ENCODE peak calls at places on chromosomes 16 and 17, in six cellular contexts. X, J, V, U, Z and K are unnamed samples.

GRCh38 chr17:61411114-61411943 is 11.7 kb downstream of the TBX2 start:
- DNase-seq in J (peak; percentile 80), X (peak; percentile 77), U (peak; percentile 82), V (peak; percentile 74), Z (no peak), K (peak; percentile 88)

GRCh38 chr17:79625706-79626105 is 14.9 kb upstream of the RBFOX3 start:
- DNase-seq in Z (no peak), V (no peak), X (no peak), U (peak; percentile 41), J (no peak), K (no peak)

GRCh38 chr17:7004398-7005253 is 7.8 kb upstream of the RNASEK start:
- DNase-seq in U (peak; percentile 53), X (no peak), J (peak; percentile 82), V (peak; percentile 54), Z (peak; percentile 53), K (peak; percentile 73)

GRCh38 chr17:9935408-9935807 is 30.3 kb upstream of the RCVRN start:
- DNase-seq in J (no peak), U (no peak), V (no peak), X (no peak), Z (peak; percentile 17), K (no peak)

GRCh38 chr17:71200597-71200996 is 920.2 kb upstream of the SOX9 start:
- DNase-seq in J (no peak), X (no peak), Z (no peak), U (no peak), V (no peak), K (no peak)

GRCh38 chr16:66728117-66728787 is 23.2 kb downstream of the DYNC1LI2 start:
- DNase-seq in X (no peak), V (peak; percentile 67), U (no peak), Z (no peak), J (peak; percentile 71), K (peak; percentile 70)

GRCh38 chr17:41521574-41522261 is 3.0 kb upstream of the KRT15 start:
- DNase-seq in J (peak; percentile 88), V (peak; percentile 91), U (no peak), X (no peak), Z (peak; percentile 93), K (peak; percentile 90)

GRCh38 chr16:66543541-66543940 is 6.4 kb downstream of the TK2 start:
- DNase-seq in Z (no peak), J (no peak), V (no peak), U (no peak), X (no peak), K (no peak)

DNA sequence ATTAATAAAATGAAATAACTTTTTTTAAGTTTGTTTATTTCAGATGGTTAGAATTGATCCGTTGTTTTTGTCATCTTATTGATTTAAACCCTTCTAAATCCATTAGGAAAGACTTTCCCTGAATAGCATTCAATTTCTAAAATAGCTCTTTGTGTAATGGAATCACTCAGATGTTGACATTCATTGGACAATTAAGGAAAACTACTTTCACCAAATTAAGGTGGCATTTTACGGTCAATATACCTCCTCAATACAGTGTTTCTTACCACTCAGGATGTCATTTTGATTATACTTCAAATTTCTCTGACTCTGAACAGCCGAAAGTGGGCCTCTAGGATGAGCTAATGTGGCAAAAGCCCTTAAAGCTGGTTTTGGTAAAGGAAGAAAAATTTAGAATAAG is 1.8 kb downstream of the ARL6IP1 start:
- DNase-seq in V (no peak), U (no peak), J (no peak), X (no peak), Z (no peak), K (no peak)
- H2BK120ac ChIP-seq in V (no peak overlapping the region), U (no peak overlapping the region), J (no peak overlapping the region), X (no peak overlapping the region), Z (no peak overlapping the region), K (no peak overlapping the region)

GRCh38 chr17:82205720-82206508 is 6.7 kb downstream of the CCDC57 start:
- DNase-seq in Z (peak; percentile 95), J (peak; percentile 89), V (peak; percentile 84), U (peak; percentile 82), X (peak; percentile 60), K (peak; percentile 89)
- H3K4me3 ChIP-seq in Z (no peak overlapping the region), J (no peak overlapping the region), V (no peak overlapping the region), U (no peak overlapping the region), X (no peak overlapping the region), K (peak overlapping the region; percentile 52)

GRCh38 chr16:21610006-21610544 is 10.7 kb downstream of the METTL9 start:
- DNase-seq in V (no peak), U (no peak), J (peak; percentile 75), X (no peak), Z (no peak), K (no peak)
- H3K9ac ChIP-seq in V (no peak overlapping the region), U (no peak overlapping the region), J (no peak overlapping the region), X (no peak overlapping the region), Z (no peak overlapping the region), K (no peak overlapping the region)

GRCh38 chr17:16363749-16364536 is 10.7 kb upstream of the CENPV start:
- DNase-seq in V (peak; percentile 69), X (peak; percentile 76), U (peak; percentile 88), Z (peak; percentile 63), J (peak; percentile 85), K (peak; percentile 79)

GRCh38 chr17:16358394-16358793 is 5.1 kb upstream of the CENPV start:
- DNase-seq in X (no peak), U (no peak), Z (no peak), J (no peak), V (no peak), K (no peak)

DNA sequence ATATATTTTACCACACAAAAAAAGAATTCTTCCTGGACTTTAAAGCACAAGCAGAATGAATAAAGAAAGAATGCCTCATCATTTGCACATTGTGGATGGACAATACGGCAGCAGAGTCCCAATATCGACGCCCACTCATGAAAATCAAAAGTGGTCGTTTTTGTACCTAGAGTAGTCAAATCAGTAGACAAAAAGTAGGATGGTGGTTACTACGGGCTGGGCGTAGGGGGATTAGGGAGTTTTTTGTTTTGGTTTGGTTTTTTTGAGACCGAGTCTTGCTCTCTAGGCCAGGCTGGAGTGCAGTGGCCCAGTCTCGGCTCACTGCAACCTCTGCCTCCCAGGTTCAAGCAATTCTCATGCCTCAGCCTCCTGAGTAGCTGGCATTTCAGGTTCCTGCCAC is 8.6 kb upstream of the CENPV start:
- DNase-seq in U (no peak), V (no peak), Z (no peak), J (no peak), X (no peak), K (no peak)
- H2BK120ac ChIP-seq in U (no peak overlapping the region), V (no peak overlapping the region), Z (no peak overlapping the region), J (no peak overlapping the region), X (no peak overlapping the region), K (no peak overlapping the region)